ENCODE peak calls at places on chromosomes 3 and 15, in five cellular contexts. W is NCI-H2081; T is stimulated activated CD4-positive, alpha-beta T cell treated with anti-CD3 and anti-CD28 coated beads, Interleukin-1b, Interleukin-23, amount 100 ng/mL, for 1 hour; E is frontal cortex; S is stimulated activated CD8-positive, alpha-beta memory T cell treated with anti-CD3 and anti-CD28 coated beads, Interleukin-12 subunit alpha, Interleukin-12 subunit beta, amount 100 ng/mL, for 4 hours. U is an unnamed sample.
A peak's percentile ranks its signal among the peaks of the same experiment; 100 is the strongest.

GRCh38 chr3:29605845-29606244 is 325.0 kb downstream of the RBMS3 start:
- DNase-seq in W (no peak), T (no peak), E (no peak), S (no peak), U (no peak)

GRCh38 chr3:142929109-142929508 is 34.4 kb downstream of the PAQR9 start:
- DNase-seq in W (peak; percentile 53), T (no peak), E (no peak), S (no peak), U (no peak)

GRCh38 chr3:124384527-124384926 is 345.7 kb upstream of the UMPS start:
- DNase-seq in W (no peak), T (no peak), E (peak; percentile 15), S (no peak), U (no peak)

GRCh38 chr3:25818335-25818734 is 28.4 kb downstream of the OXSM start:
- DNase-seq in W (no peak), T (no peak), E (no peak), S (no peak), U (no peak)

GRCh38 chr15:60830479-60830878 is 351.5 kb upstream of the ICE2 start:
- DNase-seq in W (no peak), T (no peak), E (no peak), S (no peak), U (no peak)

GRCh38 chr3:134090031-134090430 is 60.3 kb upstream of the SLCO2A1 start:
- DNase-seq in W (no peak), T (no peak), E (no peak), S (no peak), U (no peak)

GRCh38 chr3:112381673-112382542 is 49.0 kb downstream of the CD200 start:
- DNase-seq in W (no peak), T (no peak), E (no peak), S (no peak), U (no peak)

GRCh38 chr3:127999509-128000106 is 52.6 kb upstream of the SEC61A1 start:
- DNase-seq in W (no peak), T (no peak), E (no peak), S (no peak), U (no peak)

GRCh38 chr3:100740207-100740606 is 30.9 kb downstream of the TFG start:
- DNase-seq in W (no peak), T (no peak), E (no peak), S (no peak), U (no peak)

GRCh38 chr15:31513178-31513577 is 186.5 kb downstream of the KLF13 start:
- DNase-seq in W (no peak), T (no peak), E (no peak), S (no peak), U (no peak)

GRCh38 chr3:45819543-45819942 is 22.4 kb downstream of the LZTFL1 start:
- DNase-seq in W (no peak), T (no peak), E (no peak), S (no peak), U (no peak)

GRCh38 chr15:87672309-87672897 is 584.1 kb downstream of the NTRK3 start:
- DNase-seq in W (no peak), T (no peak), E (peak; percentile 4), S (no peak), U (peak; percentile 25)

GRCh38 chr15:77455696-77456293 is 35.1 kb downstream of the HMG20A start:
- DNase-seq in W (no peak), T (no peak), E (no peak), S (no peak), U (no peak)

GRCh38 chr3:7630925-7631324 is 770.0 kb downstream of the GRM7 start:
- DNase-seq in W (no peak), T (no peak), E (no peak), S (no peak), U (no peak)

GRCh38 chr3:126557415-126557745 is 1.4 kb downstream of the C3orf22 start:
- DNase-seq in W (no peak), T (no peak), E (no peak), S (no peak), U (no peak)

GRCh38 chr3:150256336-150256735 is 151.8 kb upstream of the TSC22D2 start:
- DNase-seq in W (no peak), T (no peak), E (no peak), S (no peak), U (no peak)

GRCh38 chr3:136787226-136787793 is 31.6 kb upstream of the SLC35G2 start:
- DNase-seq in W (peak; percentile 38), T (no peak), E (peak; percentile 34), S (peak; percentile 3), U (no peak)

GRCh38 chr3:4290272-4290893 is 12.8 kb upstream of the SETMAR start:
- DNase-seq in W (peak; percentile 19), T (no peak), E (no peak), S (no peak), U (peak; percentile 3)

GRCh38 chr3:155744626-155745324 is at the start of gene PLCH1:
- DNase-seq in W (peak; percentile 89), T (no peak), E (peak; percentile 67), S (no peak), U (peak; percentile 60)

GRCh38 chr3:2096196-2096595 is 2.5 kb upstream of the CNTN4 start:
- DNase-seq in W (no peak), T (no peak), E (no peak), S (no peak), U (no peak)

GRCh38 chr3:124260206-124260915 is 268.4 kb upstream of the ROPN1 start:
- DNase-seq in W (no peak), T (no peak), E (peak; percentile 25), S (no peak), U (no peak)

GRCh38 chr3:158508481-158508880 is 62.5 kb upstream of the MLF1 start:
- DNase-seq in W (no peak), T (no peak), E (no peak), S (no peak), U (no peak)

GRCh38 chr3:126261037-126261436 is 80.7 kb upstream of the ALDH1L1 start:
- DNase-seq in W (no peak), T (no peak), E (no peak), S (no peak), U (no peak)

GRCh38 chr3:123344175-123344908 is 104.5 kb downstream of the ADCY5 start:
- DNase-seq in W (no peak), T (no peak), E (no peak), S (no peak), U (no peak)

GRCh38 chr3:124861041-124861440 is 26.1 kb downstream of the ITGB5 start:
- DNase-seq in W (no peak), T (no peak), E (no peak), S (no peak), U (no peak)

GRCh38 chr3:157633241-157633640 is 130.0 kb upstream of the VEPH1 start:
- DNase-seq in W (no peak), T (no peak), E (no peak), S (no peak), U (no peak)

GRCh38 chr3:123533554-123534159 is 51.2 kb downstream of the HACD2 start:
- DNase-seq in W (no peak), T (no peak), E (no peak), S (no peak), U (no peak)

GRCh38 chr15:95129589-95129988 is 898.2 kb downstream of the MCTP2 start:
- DNase-seq in W (no peak), T (no peak), E (no peak), S (no peak), U (no peak)

GRCh38 chr3:29333520-29333919 is 52.6 kb downstream of the RBMS3 start:
- DNase-seq in W (no peak), T (no peak), E (no peak), S (no peak), U (no peak)

GRCh38 chr3:182979103-182979697 is 1.1 kb downstream of the DCUN1D1 start:
- DNase-seq in W (peak; percentile 77), T (no peak), E (no peak), S (no peak), U (no peak)

GRCh38 chr3:70273492-70273891 is 38.9 kb downstream of the MDFIC2 start:
- DNase-seq in W (peak; percentile 3), T (no peak), E (no peak), S (no peak), U (no peak)

GRCh38 chr3:123831420-123831819 is 52.7 kb downstream of the MYLK start:
- DNase-seq in W (no peak), T (no peak), E (no peak), S (no peak), U (no peak)

U was measured in NCI-H1092.